ENCODE peak calls at places on chromosomes 5 and 9, in six cellular contexts. V is activated naive CD8-positive, alpha-beta T cell treated with anti-CD3 and anti-CD28 coated beads, Interleukin-2, amount 50 U/mL, for 16 hours; P is fibroblast of villous mesenchyme; X is skeletal muscle cell; B is aorta; S is T1000. M is an unnamed sample.

GRCh38 chr5:125409496-125410351 is 663.3 kb upstream of the ZNF608 start:
- DNase-seq in X (no peak), B (no peak), V (no peak), P (peak), S (no peak), M (no peak)

GRCh38 chr5:61277781-61278180 is 54.3 kb upstream of the ZSWIM6 start:
- DNase-seq in B (no peak), P (no peak), V (no peak), X (no peak), S (no peak), M (no peak)

GRCh38 chr5:106312360-106312759 is 1358.4 kb downstream of the EFNA5 start:
- DNase-seq in X (peak), S (no peak), B (no peak), V (no peak), P (peak), M (no peak)

GRCh38 chr5:73896117-73896516 is 270.1 kb downstream of the ARHGEF28 start:
- DNase-seq in X (no peak), V (no peak), S (no peak), P (no peak), B (no peak), M (no peak)

GRCh38 chr5:32038537-32038936 is 135.6 kb downstream of the GOLPH3 start:
- DNase-seq in S (no peak), B (no peak), X (no peak), V (no peak), P (no peak), M (no peak)

GRCh38 chr5:112998296-112998695 is 21.7 kb downstream of the DCP2 start:
- DNase-seq in B (no peak), S (no peak), V (no peak), P (no peak), X (no peak), M (no peak)

GRCh38 chr5:6311568-6312501 is 66.5 kb downstream of the MED10 start:
- DNase-seq in P (no peak), V (no peak), B (no peak), X (no peak), S (no peak), M (no peak)

GRCh38 chr5:147756566-147756965 is 26.0 kb downstream of the JAKMIP2 start:
- DNase-seq in X (no peak), B (no peak), S (no peak), V (no peak), P (no peak), M (no peak)

GRCh38 chr9:133402689-133403088 is 15.1 kb downstream of the REXO4 start:
- DNase-seq in S (no peak), B (no peak), X (no peak), V (no peak), P (no peak), M (no peak)

GRCh38 chr9:105232207-105232606 is 12.2 kb upstream of the SLC44A1 start:
- DNase-seq in V (no peak), X (no peak), S (no peak), B (no peak), P (peak), M (no peak)

M was measured in GM12891.